ENCODE peak calls at places on chromosomes 12 and 14, in eight cellular contexts. G is AG09309; S is cardiac muscle cell; Q is astrocyte of the cerebellum; F is central memory CD4-positive, alpha-beta T cell; A is RPMI8226; N is ovary; Z is neural crest cell. H is an unnamed sample.

GRCh38 chr14:34059925-34060746 is 109.3 kb upstream of the EGLN3 start:
- DNase-seq in G (no peak), Z (peak), A (peak), N (peak), Q (peak), S (peak), F (peak), H (peak)

GRCh38 chr12:75933136-75933535 is 98.4 kb downstream of the PHLDA1 start:
- DNase-seq in F (no peak), Z (no peak), S (no peak), N (no peak), Q (peak), A (no peak), G (peak), H (no peak)

GRCh38 chr12:65663648-65664047 is 160.6 kb upstream of the HMGA2 start:
- DNase-seq in S (no peak), G (no peak), N (no peak), A (no peak), F (no peak), Q (no peak), Z (no peak), H (no peak)

GRCh38 chr12:100435948-100436347 is 37.7 kb upstream of the NR1H4 start:
- DNase-seq in A (no peak), Z (no peak), S (no peak), N (no peak), F (no peak), G (no peak), Q (no peak), H (no peak)

GRCh38 chr12:116687888-116688287 is 50.0 kb downstream of the SPRING1 start:
- DNase-seq in G (no peak), Q (no peak), S (peak), F (no peak), Z (peak), A (peak), N (no peak), H (no peak)

GRCh38 chr14:104085889-104086201 is 345 bp downstream of the ASPG start:
- DNase-seq in N (no peak), Z (no peak), A (no peak), Q (no peak), S (no peak), G (no peak), F (no peak), H (no peak)

GRCh38 chr14:71139058-71139946 is 232.0 kb downstream of the PCNX1 start:
- DNase-seq in N (peak), F (peak), A (peak), Z (peak), S (peak), G (no peak), Q (no peak), H (no peak)

GRCh38 chr12:53757095-53757770 is 5.5 kb upstream of the CISTR start:
- DNase-seq in F (peak), G (no peak), Z (peak), S (peak), Q (peak), A (peak), N (peak), H (peak)

GRCh38 chr12:96344124-96344695 is 56.0 kb downstream of the CDK17 start:
- DNase-seq in Z (no peak), A (no peak), Q (no peak), S (no peak), N (no peak), F (no peak), G (no peak), H (no peak)

GRCh38 chr12:31589582-31589895 is 1.4 kb downstream of the DENND5B start:
- DNase-seq in N (no peak), Q (no peak), Z (no peak), S (peak), F (no peak), G (no peak), A (no peak), H (no peak)

GRCh38 chr12:95177201-95177768 is 40.0 kb downstream of the FGD6 start:
- DNase-seq in N (no peak), A (no peak), G (no peak), F (no peak), Q (no peak), Z (no peak), S (no peak), H (no peak)

GRCh38 chr12:5043589-5044419 is at the start of gene KCNA5:
- DNase-seq in Q (no peak), Z (peak), G (no peak), S (peak), F (no peak), A (no peak), N (no peak), H (no peak)

GRCh38 chr14:47715330-47715729 is 39.9 kb upstream of the MDGA2 start:
- DNase-seq in N (no peak), A (no peak), Q (no peak), F (no peak), G (no peak), Z (no peak), S (no peak), H (no peak)

GRCh38 chr14:83483063-83483462 is 1949.4 kb upstream of the SEL1L start:
- DNase-seq in N (no peak), G (no peak), Q (no peak), F (no peak), Z (no peak), A (no peak), S (no peak), H (no peak)

GRCh38 chr12:114750905-114751304 is 66.9 kb upstream of the TBX3 start:
- DNase-seq in G (no peak), F (no peak), S (peak), Q (no peak), Z (no peak), N (no peak), A (no peak), H (no peak)

GRCh38 chr12:77001181-77001758 is 64.1 kb downstream of the E2F7 start:
- DNase-seq in N (no peak), Q (no peak), S (no peak), F (no peak), G (no peak), A (no peak), Z (no peak), H (no peak)

GRCh38 chr14:101354726-101355125 is 206.6 kb upstream of the DIO3 start:
- DNase-seq in G (no peak), F (no peak), S (no peak), N (no peak), A (no peak), Z (no peak), Q (no peak), H (no peak)

GRCh38 chr12:132444957-132445883 is 44.7 kb upstream of the FBRSL1 start:
- DNase-seq in Z (no peak), S (no peak), F (peak), Q (no peak), A (peak), N (no peak), G (no peak), H (peak)

GRCh38 chr14:99190696-99191662 is 81.0 kb downstream of the BCL11B start:
- DNase-seq in S (no peak), Q (no peak), F (no peak), Z (no peak), A (no peak), N (no peak), G (no peak), H (no peak)

GRCh38 chr14:99420711-99421110 is 59.9 kb downstream of the SETD3 start:
- DNase-seq in F (no peak), N (no peak), Z (no peak), A (no peak), G (no peak), Q (no peak), S (no peak), H (no peak)

GRCh38 chr12:1479645-1480044 is 114.7 kb downstream of the FBXL14 start:
- DNase-seq in G (no peak), S (no peak), N (no peak), F (no peak), Z (no peak), Q (no peak), A (no peak), H (no peak)

GRCh38 chr12:33876618-33877017 is 145.7 kb upstream of the ALG10 start:
- DNase-seq in Z (no peak), G (no peak), F (no peak), A (no peak), N (no peak), S (no peak), Q (no peak), H (no peak)

GRCh38 chr14:89504602-89505320 is 87.7 kb upstream of the FOXN3 start:
- DNase-seq in F (no peak), Z (no peak), G (peak), Q (peak), A (no peak), S (no peak), N (no peak), H (no peak)

GRCh38 chr12:92465786-92466185 is 237.0 kb upstream of the PLEKHG7 start:
- DNase-seq in F (no peak), A (no peak), Z (no peak), G (no peak), N (no peak), Q (no peak), S (no peak), H (no peak)

GRCh38 chr12:52389313-52390207 is 4.1 kb upstream of the KRT84 start:
- DNase-seq in N (no peak), Q (no peak), Z (no peak), F (no peak), G (no peak), S (no peak), A (peak), H (no peak)

GRCh38 chr12:66103011-66103913 is 27.3 kb downstream of the LLPH start:
- DNase-seq in S (no peak), A (no peak), Z (no peak), G (no peak), N (no peak), Q (no peak), F (no peak), H (no peak)

GRCh38 chr12:103807561-103808238 is 33.3 kb downstream of the NT5DC3 start:
- DNase-seq in A (no peak), Q (no peak), Z (no peak), S (no peak), N (no peak), F (no peak), G (no peak), H (no peak)

GRCh38 chr14:20469890-20470858 is 968 bp downstream of the PNP start:
- DNase-seq in N (no peak), S (peak), F (peak), A (peak), Q (no peak), Z (no peak), G (no peak), H (no peak)

GRCh38 chr14:72816287-72816686 is 77.6 kb downstream of the DPF3 start:
- DNase-seq in S (no peak), N (no peak), A (no peak), G (no peak), F (no peak), Z (no peak), Q (no peak), H (no peak)

GRCh38 chr14:86510503-86510902 is 980.6 kb downstream of the FLRT2 start:
- DNase-seq in G (no peak), Q (peak), N (no peak), S (no peak), A (no peak), F (no peak), Z (no peak), H (no peak)

GRCh38 chr14:87712386-87713113 is 280.4 kb downstream of the GALC start:
- DNase-seq in A (no peak), G (no peak), Z (no peak), S (no peak), Q (no peak), F (no peak), N (no peak), H (no peak)

GRCh38 chr12:106248849-106249371 is 1.1 kb upstream of the CKAP4 start:
- DNase-seq in A (no peak), Q (no peak), F (peak), Z (no peak), S (no peak), N (no peak), G (no peak), H (no peak)

GRCh38 chr14:73235531-73236155 is 1.7 kb upstream of the PAPLN start:
- DNase-seq in G (no peak), S (no peak), A (no peak), Q (no peak), N (peak), F (no peak), Z (no peak), H (no peak)